ENCODE peak calls at places on chromosomes 4 and X, in eight cellular contexts. O, A, D, Y, X, W, K and Z are unnamed samples.

GRCh38 chr4:113433536-113434246 is 327.8 kb downstream of the CAMK2D start:
- DNase-seq in W (no peak), X (no peak), O (no peak), D (no peak), K (no peak), A (no peak), Y (no peak), Z (no peak)

GRCh38 chr4:143097751-143098150 is 87.0 kb upstream of the USP38 start:
- DNase-seq in A (no peak), K (no peak), Y (no peak), W (no peak), X (no peak), D (no peak), O (no peak), Z (no peak)

GRCh38 chr4:8515316-8516060 is 64.7 kb upstream of the GPR78 start:
- DNase-seq in X (no peak), Y (no peak), K (no peak), D (no peak), W (no peak), A (no peak), O (no peak), Z (peak)

GRCh38 chrX:136867518-136867917 is 13.0 kb downstream of the RBMX start:
- DNase-seq in X (no peak), Y (no peak), W (no peak), A (no peak), O (no peak), D (no peak), K (no peak), Z (no peak)

GRCh38 chr4:118270492-118270891 is 82.3 kb downstream of the PRSS12 start:
- DNase-seq in D (peak), O (peak), K (no peak), A (no peak), X (peak), W (no peak), Y (no peak), Z (peak)

GRCh38 chr4:155666701-155667537 is at the start of gene GUCY1A1:
- DNase-seq in Y (no peak), A (peak), D (peak), W (no peak), K (peak), O (peak), X (peak), Z (no peak)

GRCh38 chr4:128590773-128591172 is 218.7 kb upstream of the JADE1 start:
- DNase-seq in K (no peak), Y (no peak), X (peak), A (no peak), O (no peak), D (peak), W (no peak), Z (no peak)

GRCh38 chr4:107616838-107617389 is 103.1 kb downstream of the PAPSS1 start:
- DNase-seq in W (no peak), X (no peak), Y (no peak), D (no peak), O (no peak), A (no peak), K (no peak), Z (no peak)

GRCh38 chr4:113339430-113339813 is 290.0 kb downstream of the ANK2 start:
- DNase-seq in A (no peak), W (no peak), O (no peak), D (no peak), X (no peak), K (no peak), Y (no peak), Z (peak)

GRCh38 chr4:150078996-150079581 is 844 bp downstream of the DCLK2 start:
- DNase-seq in K (peak), W (no peak), O (peak), X (peak), Y (peak), D (peak), A (peak), Z (peak)

GRCh38 chr4:123997116-123997515 is 600.5 kb downstream of the SPRY1 start:
- DNase-seq in D (no peak), Y (no peak), W (no peak), O (no peak), X (no peak), K (no peak), A (no peak), Z (peak)

GRCh38 chr4:88674989-88675388 is 22.6 kb downstream of the NAP1L5 start:
- DNase-seq in W (no peak), X (no peak), K (no peak), O (no peak), Y (no peak), A (no peak), D (peak), Z (peak)

GRCh38 chr4:67983333-67983732 is 20.0 kb upstream of the TMPRSS11A start:
- DNase-seq in Y (no peak), D (no peak), W (no peak), K (no peak), O (no peak), X (no peak), A (no peak), Z (peak)

GRCh38 chr4:78747328-78747946 is 28.7 kb upstream of the BMP2K start:
- DNase-seq in W (no peak), O (no peak), Y (no peak), K (no peak), X (no peak), A (no peak), D (no peak), Z (peak)

GRCh38 chr4:138499627-138500026 is 257.5 kb upstream of the SLC7A11 start:
- DNase-seq in K (no peak), X (no peak), W (no peak), A (no peak), O (no peak), D (no peak), Y (no peak), Z (no peak)

GRCh38 chrX:79270401-79270800 is 96.7 kb downstream of the ITM2A start:
- DNase-seq in O (no peak), K (peak), D (peak), A (peak), W (peak), X (peak), Y (no peak), Z (no peak)

GRCh38 chr4:10584042-10584441 is 100.5 kb downstream of the CLNK start:
- DNase-seq in A (no peak), D (no peak), O (no peak), X (no peak), K (no peak), W (no peak), Y (no peak), Z (peak)

GRCh38 chrX:85109235-85109634 is 105.6 kb downstream of the APOOL start:
- DNase-seq in W (no peak), Y (no peak), D (peak), O (peak), A (no peak), X (peak), K (no peak), Z (no peak)

GRCh38 chr4:154254999-154255398 is 236.6 kb downstream of the DCHS2 start:
- DNase-seq in Y (no peak), A (no peak), X (peak), O (no peak), K (no peak), W (no peak), D (no peak), Z (no peak)

GRCh38 chr4:125316781-125317525 is 2.2 kb downstream of the FAT4 start:
- DNase-seq in D (peak), X (peak), K (no peak), W (no peak), O (no peak), Y (no peak), A (peak), Z (peak)

GRCh38 chr4:79211490-79211889 is 114.4 kb downstream of the NAA11 start:
- DNase-seq in K (no peak), X (no peak), W (no peak), D (peak), O (no peak), A (no peak), Y (no peak), Z (no peak)

GRCh38 chr4:36322921-36323354 is 41.5 kb downstream of the DTHD1 start:
- DNase-seq in Y (no peak), A (no peak), X (no peak), W (peak), D (no peak), O (no peak), K (peak), Z (no peak)

GRCh38 chrX:154457491-154458115 is 478 bp upstream of the PLXNA3 start:
- DNase-seq in Y (peak), A (peak), O (peak), K (peak), D (peak), X (peak), W (peak), Z (no peak)

GRCh38 chr4:128310266-128310697 is 22.7 kb upstream of the PGRMC2 start:
- DNase-seq in D (peak), Y (peak), K (no peak), X (peak), A (no peak), O (peak), W (no peak), Z (peak)

GRCh38 chrX:35728481-35728880 is 69.7 kb upstream of the MAGEB16 start:
- DNase-seq in A (no peak), D (no peak), W (no peak), O (no peak), K (no peak), X (peak), Y (no peak), Z (no peak)

GRCh38 chrX:105695451-105695850 is 126.9 kb upstream of the NRK start:
- DNase-seq in K (no peak), X (no peak), A (no peak), O (no peak), W (no peak), D (no peak), Y (no peak), Z (peak)

GRCh38 chr4:85522836-85523235 is 47.9 kb downstream of the ARHGAP24 start:
- DNase-seq in D (no peak), X (no peak), K (no peak), W (no peak), A (no peak), O (no peak), Y (no peak), Z (peak)

GRCh38 chrX:53280703-53281320 is 572 bp downstream of the IQSEC2 start:
- DNase-seq in W (no peak), Y (no peak), D (no peak), K (no peak), O (no peak), A (no peak), X (no peak), Z (peak)

GRCh38 chr4:167989815-167990214 is 102.5 kb upstream of the ANXA10 start:
- DNase-seq in A (no peak), D (no peak), O (no peak), K (no peak), Y (no peak), W (no peak), X (no peak), Z (peak)

GRCh38 chr4:76588268-76588667 is 153.2 kb downstream of the SHROOM3 start:
- DNase-seq in W (no peak), K (no peak), O (no peak), Y (no peak), D (no peak), A (no peak), X (peak), Z (no peak)

GRCh38 chr4:52957220-52957686 is 95.1 kb downstream of the RASL11B start:
- DNase-seq in W (no peak), X (no peak), A (no peak), O (no peak), K (no peak), D (peak), Y (peak), Z (peak)